ENCODE peak calls at places on chromosomes 7 and 10, in five cellular contexts. I is SK-N-SH, E is K562, S is HepG2, N is H1. V is an unnamed sample. For H3K4me1 and H3K79me2, the result is how much of the 10 kb centered on the place peaks cover.

GRCh38 chr10:317219-317868 is 182.1 kb downstream of the ZMYND11 start:
- DNase-seq in I (no peak), E (no peak), S (no peak), N (no peak), V (peak)

GRCh38 chr7:27053153-27053552 is 42.6 kb downstream of the HOXA1 start:
- DNase-seq in I (no peak), E (no peak), S (no peak), N (no peak), V (no peak)

GRCh38 chr10:70458329-70459060 is 17.0 kb upstream of the NODAL start:
- DNase-seq in I (peak), E (peak), S (no peak), N (peak), V (no peak)

GRCh38 chr10:13271552-13272163 is 28.2 kb downstream of the PHYH start:
- DNase-seq in I (peak), E (peak), S (peak), N (peak), V (no peak)

GRCh38 chr10:19929466-19930140 is 113.4 kb downstream of the PLXDC2 start:
- DNase-seq in I (no peak), E (no peak), S (no peak), N (no peak), V (no peak)

GRCh38 chr7:155323001-155323638 is 25.4 kb downstream of the INSIG1 start:
- DNase-seq in I (no peak), E (no peak), S (no peak), N (no peak), V (no peak)

GRCh38 chr7:26958834-26959233 is 94.4 kb upstream of the SKAP2 start:
- DNase-seq in I (no peak), E (no peak), S (peak), N (no peak), V (no peak)

GRCh38 chr10:21002097-21002878 is 105.2 kb upstream of the NEBL start:
- DNase-seq in I (no peak), E (no peak), S (no peak), N (no peak), V (no peak)

GRCh38 chr7:81299272-81299671 is 380.4 kb upstream of the SEMA3C start:
- DNase-seq in I (no peak), E (no peak), S (no peak), N (no peak), V (no peak)

GRCh38 chr7:143434660-143435059 is 8.6 kb upstream of the TAS2R60 start:
- DNase-seq in I (no peak), E (no peak), S (no peak), N (no peak), V (no peak)

GRCh38 chr10:110410329-110411046 is 87.2 kb upstream of the DUSP5 start:
- DNase-seq in I (no peak), E (peak), S (peak), N (no peak), V (no peak)

GRCh38 chr7:87926581-87927461 is 7.2 kb upstream of the ADAM22 start:
- DNase-seq in I (no peak), E (no peak), S (peak), N (peak), V (peak)

GRCh38 chr10:22002531-22003110 is 909 bp downstream of the DNAJC1 start:
- DNase-seq in I (no peak), E (no peak), S (peak), N (no peak), V (no peak)

GRCh38 chr7:44101966-44102845 is 1.9 kb upstream of the AEBP1 start:
- DNase-seq in I (no peak), E (no peak), S (no peak), N (no peak), V (no peak)

GRCh38 chr10:62726142-62726541 is 78.4 kb upstream of the ADO start:
- DNase-seq in I (no peak), E (no peak), S (no peak), N (no peak), V (no peak)

GRCh38 chr7:6237730-6238129 is 34.7 kb downstream of the CYTH3 start:
- DNase-seq in I (no peak), E (no peak), S (no peak), N (no peak), V (no peak)

GRCh38 chr10:91796332-91797076 is 1.7 kb upstream of the TNKS2 start:
- DNase-seq in I (no peak), E (peak), S (peak), N (peak), V (peak)

GRCh38 chr7:90111-91063 is 102.0 kb upstream of the FAM20C start:
- DNase-seq in I (no peak), E (no peak), S (no peak), N (peak), V (no peak)

GRCh38 chr10:102795453-102796406 is 41.5 kb downstream of the CYP17A1 start:
- DNase-seq in I (no peak), E (no peak), S (no peak), N (no peak), V (no peak)
- H3K4me1 ChIP-seq in I (under half), E (under half), S (under half), N (under half), V (under half)

DNA sequence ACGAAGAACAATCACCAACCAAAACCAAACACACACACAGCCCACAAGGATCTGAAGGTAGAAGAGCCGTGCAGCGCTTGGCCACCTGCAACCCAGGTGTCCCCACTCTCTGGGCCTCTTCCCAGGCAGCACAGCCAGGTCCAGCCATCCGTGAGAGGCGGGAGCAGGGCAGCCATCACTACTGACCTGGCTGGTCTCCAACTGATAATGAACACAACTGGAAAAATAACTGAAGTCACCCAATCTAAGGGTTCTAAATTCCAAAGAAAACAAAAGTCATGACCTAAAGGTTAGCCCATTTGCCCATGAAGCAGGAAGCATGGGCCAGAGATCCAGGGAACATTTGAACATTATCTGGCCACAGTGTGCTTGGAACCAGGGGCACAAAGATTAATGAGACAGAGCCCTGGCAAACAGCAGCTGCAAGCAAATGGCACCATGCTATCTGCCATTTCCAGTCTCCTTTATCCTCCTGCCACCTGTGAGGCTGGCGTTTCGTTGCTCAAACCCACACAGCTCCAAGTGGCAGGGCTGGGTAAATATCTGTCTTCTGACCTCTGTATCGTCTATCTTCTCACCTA is 207.9 kb downstream of the TNS3 start:
- DNase-seq in I (peak), E (no peak), S (no peak), N (no peak), V (no peak)
- H3K79me2 ChIP-seq in I (under half), E (under half), S (under half), N (under half), V (under half)

DNA sequence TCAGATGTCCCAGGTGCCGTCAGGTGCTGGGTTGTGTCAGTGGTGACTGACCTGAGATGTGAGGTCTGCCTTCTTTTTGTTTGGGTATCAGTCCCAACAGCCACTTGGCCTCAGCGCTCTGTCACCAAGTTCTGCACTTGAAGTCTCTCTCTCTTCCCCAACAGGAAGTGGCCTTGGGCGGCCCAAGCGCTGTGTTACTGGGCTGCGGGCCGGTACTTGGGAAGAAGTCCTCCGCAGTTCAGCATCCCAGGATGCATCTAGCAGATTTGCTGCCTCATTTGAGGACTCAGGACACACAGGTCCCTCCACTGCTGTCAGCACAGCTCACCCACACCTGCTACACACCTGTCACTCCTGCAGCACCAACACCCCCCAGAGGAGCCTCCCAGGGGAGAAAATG is 40.1 kb downstream of the LYZL2 start:
- DNase-seq in I (no peak), E (no peak), S (no peak), N (no peak), V (no peak)
- TF ChIP-seq GABPA in I (no peak), E (no peak), S (no peak), N (no peak), V (no peak)

GRCh38 chr10:77922055-77922454 is 4.5 kb downstream of the DLG5 start:
- DNase-seq in I (no peak), E (no peak), S (no peak), N (no peak), V (no peak)

GRCh38 chr10:77919713-77920108 is 6.8 kb downstream of the DLG5 start:
- DNase-seq in I (no peak), E (peak), S (peak), N (no peak), V (no peak)

GRCh38 chr10:77920495-77920894 is 6.1 kb downstream of the DLG5 start:
- DNase-seq in I (peak), E (no peak), S (no peak), N (no peak), V (no peak)

GRCh38 chr10:77922551-77923179 is 3.9 kb downstream of the DLG5 start:
- DNase-seq in I (no peak), E (no peak), S (no peak), N (no peak), V (no peak)

GRCh38 chr10:77921395-77921794 is 5.2 kb downstream of the DLG5 start:
- DNase-seq in I (no peak), E (no peak), S (no peak), N (no peak), V (no peak)
- H3K4me1 ChIP-seq in I (under half), E (under half), S (half or more), N (under half), V (under half)

DNA sequence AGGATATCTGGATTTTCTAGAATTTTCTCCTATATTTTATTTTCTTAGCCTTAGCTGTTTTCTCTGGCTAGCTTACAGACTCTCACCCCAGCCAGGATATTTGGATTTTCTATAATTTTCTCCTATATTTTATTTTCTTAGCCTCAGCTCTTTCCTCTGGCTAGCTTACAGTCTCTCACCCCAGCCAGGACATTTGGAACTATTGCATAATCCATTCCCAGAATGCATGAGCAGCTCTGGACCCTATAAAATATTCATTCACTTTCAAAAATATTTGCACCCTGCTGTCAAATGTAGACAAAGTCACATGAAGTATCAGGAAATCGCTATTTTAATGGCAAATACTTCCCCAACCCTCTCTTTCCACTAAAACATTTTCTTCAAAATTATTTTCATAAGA is 298.9 kb downstream of the DNAJB6 start:
- DNase-seq in I (no peak), E (no peak), S (no peak), N (no peak), V (no peak)
- H3K79me2 ChIP-seq in I (under half), E (under half), S (under half), N (under half), V (under half)

GRCh38 chr10:15369642-15370211 is 1.4 kb downstream of the FAM171A1 start:
- DNase-seq in I (peak), E (no peak), S (no peak), N (peak), V (no peak)
- TF ChIP-seq GABPA in I (no peak), E (no peak), S (no peak), N (no peak), V (no peak)

V was measured in GM12878.